ENCODE peak calls at places on chromosomes 11 and 22, in seven cellular contexts. One of them, this sample, is unnamed. For H3K27me3, the result is how much of the 10 kb centered on the place peaks cover.

GRCh38 chr11:75557649-75558494 is 4.2 kb upstream of the SERPINH1 start:
- DNase-seq in IMR-90: peak
- DNase-seq in body of pancreas: no peak
- DNase-seq in transverse colon: peak
- DNase-seq in stomach: no peak
- DNase-seq in adrenal gland: peak
- DNase-seq in HCT116: no peak
- DNase-seq in this sample: peak

GRCh38 chr11:16853266-16853665 is 114.8 kb downstream of the C11orf58 start:
- DNase-seq in transverse colon: no peak
- DNase-seq in stomach: no peak
- DNase-seq in adrenal gland: no peak
- DNase-seq in HCT116: no peak
- DNase-seq in IMR-90: no peak
- DNase-seq in body of pancreas: no peak
- DNase-seq in this sample: no peak

GRCh38 chr22:38755911-38756532 is at the start of gene SUN2:
- DNase-seq in transverse colon: peak
- DNase-seq in stomach: peak
- DNase-seq in HCT116: no peak
- DNase-seq in IMR-90: peak
- DNase-seq in body of pancreas: peak
- DNase-seq in adrenal gland: peak
- DNase-seq in this sample: peak

GRCh38 chr22:28148816-28149465 is 229.9 kb upstream of the PITPNB start:
- DNase-seq in adrenal gland: no peak
- DNase-seq in HCT116: no peak
- DNase-seq in transverse colon: no peak
- DNase-seq in stomach: no peak
- DNase-seq in body of pancreas: no peak
- DNase-seq in IMR-90: no peak
- DNase-seq in this sample: no peak

GRCh38 chr22:19756288-19757128 is 4.1 kb upstream of the TBX1 start:
- DNase-seq in transverse colon: peak
- DNase-seq in IMR-90: no peak
- DNase-seq in HCT116: peak
- DNase-seq in adrenal gland: peak
- DNase-seq in body of pancreas: peak
- DNase-seq in stomach: peak
- DNase-seq in this sample: peak

GRCh38 chr11:69954756-69955155 is 123.4 kb upstream of the ANO1 start:
- DNase-seq in body of pancreas: no peak
- DNase-seq in HCT116: no peak
- DNase-seq in adrenal gland: no peak
- DNase-seq in stomach: no peak
- DNase-seq in IMR-90: no peak
- DNase-seq in transverse colon: no peak
- DNase-seq in this sample: no peak

GRCh38 chr11:65431452-65432132 is 9.0 kb downstream of the NEAT1 start:
- DNase-seq in stomach: no peak
- DNase-seq in IMR-90: peak
- DNase-seq in adrenal gland: peak
- DNase-seq in transverse colon: peak
- DNase-seq in HCT116: no peak
- DNase-seq in body of pancreas: no peak
- DNase-seq in this sample: peak

GRCh38 chr11:129894281-129895125 is 875 bp downstream of the NFRKB start:
- DNase-seq in transverse colon: no peak
- DNase-seq in IMR-90: peak
- DNase-seq in stomach: no peak
- DNase-seq in body of pancreas: no peak
- DNase-seq in HCT116: no peak
- DNase-seq in adrenal gland: no peak
- DNase-seq in this sample: no peak

GRCh38 chr11:57546869-57547518 is 9.6 kb downstream of the SMTNL1 start:
- DNase-seq in HCT116: no peak
- DNase-seq in transverse colon: no peak
- DNase-seq in adrenal gland: peak
- DNase-seq in stomach: no peak
- DNase-seq in body of pancreas: no peak
- DNase-seq in IMR-90: peak
- DNase-seq in this sample: no peak

GRCh38 chr22:38474003-38474607 is 6.2 kb downstream of the KDELR3 start:
- DNase-seq in IMR-90: no peak
- DNase-seq in transverse colon: no peak
- DNase-seq in adrenal gland: no peak
- DNase-seq in stomach: no peak
- DNase-seq in body of pancreas: no peak
- DNase-seq in HCT116: no peak
- DNase-seq in this sample: no peak

GRCh38 chr22:40620464-40621046 is 16.0 kb downstream of the MRTFA start:
- DNase-seq in body of pancreas: no peak
- DNase-seq in HCT116: peak
- DNase-seq in stomach: no peak
- DNase-seq in IMR-90: peak
- DNase-seq in transverse colon: no peak
- DNase-seq in adrenal gland: no peak
- DNase-seq in this sample: no peak

GRCh38 chr11:66864172-66864901 is 7.5 kb downstream of the LRFN4 start:
- DNase-seq in HCT116: no peak
- DNase-seq in transverse colon: peak
- DNase-seq in adrenal gland: no peak
- DNase-seq in body of pancreas: no peak
- DNase-seq in IMR-90: no peak
- DNase-seq in stomach: no peak
- DNase-seq in this sample: no peak

GRCh38 chr11:131671764-131672163 is 301.3 kb downstream of the NTM start:
- DNase-seq in transverse colon: no peak
- DNase-seq in stomach: no peak
- DNase-seq in adrenal gland: no peak
- DNase-seq in body of pancreas: no peak
- DNase-seq in IMR-90: no peak
- DNase-seq in HCT116: no peak
- DNase-seq in this sample: peak

GRCh38 chr11:27839226-27839913 is 139.1 kb upstream of the BDNF start:
- DNase-seq in HCT116: no peak
- DNase-seq in IMR-90: peak
- DNase-seq in transverse colon: no peak
- DNase-seq in adrenal gland: no peak
- DNase-seq in body of pancreas: no peak
- DNase-seq in stomach: no peak
- DNase-seq in this sample: no peak

GRCh38 chr11:64800633-64801464 is 2.2 kb downstream of the MAP4K2 start:
- DNase-seq in body of pancreas: no peak
- DNase-seq in transverse colon: no peak
- DNase-seq in adrenal gland: no peak
- DNase-seq in stomach: no peak
- DNase-seq in HCT116: no peak
- DNase-seq in IMR-90: no peak
- DNase-seq in this sample: no peak

GRCh38 chr11:111974451-111974850 is 37.3 kb downstream of the DIXDC1 start:
- DNase-seq in body of pancreas: no peak
- DNase-seq in IMR-90: no peak
- DNase-seq in adrenal gland: no peak
- DNase-seq in HCT116: no peak
- DNase-seq in transverse colon: no peak
- DNase-seq in stomach: no peak
- DNase-seq in this sample: no peak

GRCh38 chr11:32434387-32435151 is 770 bp downstream of the WT1 start:
- DNase-seq in transverse colon: no peak
- DNase-seq in body of pancreas: no peak
- DNase-seq in IMR-90: no peak
- DNase-seq in stomach: no peak
- DNase-seq in adrenal gland: no peak
- DNase-seq in HCT116: no peak
- DNase-seq in this sample: peak
- H3K27me3 ChIP-seq in transverse colon: half or more
- H3K27me3 ChIP-seq in body of pancreas: under half
- H3K27me3 ChIP-seq in IMR-90: half or more
- H3K27me3 ChIP-seq in stomach: half or more
- H3K27me3 ChIP-seq in adrenal gland: half or more
- H3K27me3 ChIP-seq in HCT116: under half
- H3K27me3 ChIP-seq in this sample: under half

DNA sequence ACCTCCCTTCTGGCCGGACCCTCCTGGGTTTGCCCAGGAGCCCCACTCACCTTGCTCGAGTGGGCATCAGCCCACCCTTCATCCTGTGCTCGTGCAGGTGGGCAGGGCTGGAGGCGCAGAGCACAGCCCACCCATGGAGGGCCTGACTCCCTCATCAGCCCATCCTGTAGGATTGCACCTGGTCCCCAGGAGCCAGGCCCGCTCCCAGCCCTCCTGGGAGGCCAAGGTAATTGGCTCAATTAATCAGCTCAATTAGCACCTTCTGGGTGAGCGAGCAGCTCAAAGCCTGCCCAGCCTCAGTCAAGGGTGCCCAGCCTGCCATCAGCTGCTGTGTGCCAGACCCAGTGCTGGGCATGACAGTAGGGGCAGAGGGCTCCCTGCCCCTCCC is 58.1 kb upstream of the NECTIN1 start:
- DNase-seq in HCT116: no peak
- DNase-seq in adrenal gland: no peak
- DNase-seq in transverse colon: no peak
- DNase-seq in IMR-90: no peak
- DNase-seq in stomach: no peak
- DNase-seq in body of pancreas: no peak
- DNase-seq in this sample: no peak
- H3K4me3 ChIP-seq in HCT116: no peak
- H3K4me3 ChIP-seq in adrenal gland: no peak
- H3K4me3 ChIP-seq in transverse colon: no peak
- H3K4me3 ChIP-seq in IMR-90: no peak
- H3K4me3 ChIP-seq in stomach: no peak
- H3K4me3 ChIP-seq in body of pancreas: no peak
- H3K4me3 ChIP-seq in this sample: no peak

GRCh38 chr11:9639985-9640384 is 23.9 kb upstream of the SWAP70 start:
- DNase-seq in adrenal gland: no peak
- DNase-seq in HCT116: no peak
- DNase-seq in body of pancreas: peak
- DNase-seq in IMR-90: no peak
- DNase-seq in transverse colon: no peak
- DNase-seq in stomach: no peak
- DNase-seq in this sample: no peak
- TF ChIP-seq POLR2A in adrenal gland: no peak
- TF ChIP-seq POLR2A in HCT116: no peak
- TF ChIP-seq POLR2A in body of pancreas: no peak
- TF ChIP-seq POLR2A in IMR-90: no peak
- TF ChIP-seq POLR2A in transverse colon: no peak
- TF ChIP-seq POLR2A in stomach: no peak
- TF ChIP-seq POLR2A in this sample: no peak

GRCh38 chr11:20250644-20251247 is 90.5 kb upstream of the DBX1 start:
- DNase-seq in IMR-90: no peak
- DNase-seq in transverse colon: no peak
- DNase-seq in adrenal gland: peak
- DNase-seq in HCT116: no peak
- DNase-seq in body of pancreas: peak
- DNase-seq in stomach: no peak
- DNase-seq in this sample: no peak

GRCh38 chr11:20249313-20249873 is 89.1 kb upstream of the DBX1 start:
- DNase-seq in body of pancreas: no peak
- DNase-seq in adrenal gland: no peak
- DNase-seq in IMR-90: no peak
- DNase-seq in transverse colon: no peak
- DNase-seq in HCT116: no peak
- DNase-seq in stomach: no peak
- DNase-seq in this sample: no peak

GRCh38 chr11:20247540-20248138 is 87.4 kb upstream of the DBX1 start:
- DNase-seq in transverse colon: no peak
- DNase-seq in HCT116: no peak
- DNase-seq in IMR-90: no peak
- DNase-seq in body of pancreas: no peak
- DNase-seq in adrenal gland: no peak
- DNase-seq in stomach: no peak
- DNase-seq in this sample: no peak

GRCh38 chr11:20251496-20251895 is 91.2 kb upstream of the DBX1 start:
- DNase-seq in stomach: no peak
- DNase-seq in transverse colon: no peak
- DNase-seq in IMR-90: no peak
- DNase-seq in HCT116: no peak
- DNase-seq in body of pancreas: no peak
- DNase-seq in adrenal gland: no peak
- DNase-seq in this sample: no peak

GRCh38 chr11:20248345-20248744 is 88.1 kb upstream of the DBX1 start:
- DNase-seq in adrenal gland: no peak
- DNase-seq in body of pancreas: no peak
- DNase-seq in IMR-90: no peak
- DNase-seq in HCT116: no peak
- DNase-seq in transverse colon: no peak
- DNase-seq in stomach: no peak
- DNase-seq in this sample: no peak
- H3K27me3 ChIP-seq in adrenal gland: under half
- H3K27me3 ChIP-seq in body of pancreas: under half
- H3K27me3 ChIP-seq in IMR-90: under half
- H3K27me3 ChIP-seq in HCT116: half or more
- H3K27me3 ChIP-seq in transverse colon: under half
- H3K27me3 ChIP-seq in stomach: under half
- H3K27me3 ChIP-seq in this sample: under half